ENCODE peak calls at places on chromosomes 16 and 17, in seven cellular contexts. F, D, A, Z, M, G and S are unnamed samples.

GRCh38 chr17:42591411-42591810 is 13.9 kb upstream of the PSMC3IP start:
- DNase-seq in F (no peak), D (no peak), A (no peak), Z (no peak), M (no peak), G (no peak), S (no peak)

GRCh38 chr17:67109111-67109510 is 64.8 kb downstream of the CACNG1 start:
- DNase-seq in F (no peak), D (no peak), A (no peak), Z (no peak), M (no peak), G (no peak), S (no peak)

GRCh38 chr17:193841-194806 is 12.7 kb upstream of the DOC2B start:
- DNase-seq in F (no peak), D (no peak), A (no peak), Z (no peak), M (no peak), G (no peak), S (no peak)

GRCh38 chr17:75976175-75976848 is 2.7 kb downstream of the ACOX1 start:
- DNase-seq in F (no peak), D (no peak), A (no peak), Z (peak), M (no peak), G (no peak), S (peak)

GRCh38 chr17:4899341-4900230 is at the start of gene C17orf107:
- DNase-seq in F (peak), D (peak), A (peak), Z (peak), M (peak), G (peak), S (peak)

GRCh38 chr17:77451271-77451893 is 310.6 kb downstream of the SEC14L1 start:
- DNase-seq in F (peak), D (no peak), A (peak), Z (peak), M (peak), G (peak), S (peak)

GRCh38 chr16:68737046-68737729 is at the start of gene CDH1:
- DNase-seq in F (peak), D (peak), A (peak), Z (no peak), M (peak), G (no peak), S (no peak)

GRCh38 chr17:77228224-77229215 is 87.8 kb downstream of the SEC14L1 start:
- DNase-seq in F (no peak), D (no peak), A (no peak), Z (no peak), M (no peak), G (peak), S (no peak)

GRCh38 chr17:55434721-55435120 is 13.1 kb upstream of the MMD start:
- DNase-seq in F (no peak), D (no peak), A (no peak), Z (peak), M (no peak), G (no peak), S (peak)

GRCh38 chr16:17277981-17278381 is 192.8 kb downstream of the XYLT1 start:
- DNase-seq in F (peak), D (no peak), A (peak), Z (no peak), M (peak), G (no peak), S (peak)

GRCh38 chr17:43839670-43840101 is 6.7 kb upstream of the MPP3 start:
- DNase-seq in F (peak), D (no peak), A (peak), Z (no peak), M (no peak), G (no peak), S (no peak)

GRCh38 chr17:76909971-76910760 is 42.0 kb downstream of the MGAT5B start:
- DNase-seq in F (peak), D (peak), A (peak), Z (peak), M (peak), G (peak), S (peak)

GRCh38 chr17:42928714-42929496 is 28.3 kb downstream of the G6PC1 start:
- DNase-seq in F (peak), D (peak), A (peak), Z (peak), M (no peak), G (peak), S (peak)

GRCh38 chr17:82767041-82767754 is 15.3 kb downstream of the TBCD start:
- DNase-seq in F (peak), D (peak), A (peak), Z (peak), M (peak), G (no peak), S (peak)

GRCh38 chr17:61528171-61528570 is 62.8 kb downstream of the NACA2 start:
- DNase-seq in F (no peak), D (no peak), A (no peak), Z (no peak), M (no peak), G (no peak), S (no peak)

GRCh38 chr16:48596326-48596725 is 13.7 kb downstream of the N4BP1 start:
- DNase-seq in F (no peak), D (no peak), A (no peak), Z (peak), M (peak), G (no peak), S (no peak)

GRCh38 chr16:4290236-4290830 is 17.5 kb upstream of the TFAP4 start:
- DNase-seq in F (no peak), D (peak), A (no peak), Z (peak), M (no peak), G (no peak), S (peak)

GRCh38 chr17:74746922-74747321 is 1.5 kb upstream of the NHERF1 start:
- DNase-seq in F (no peak), D (no peak), A (no peak), Z (no peak), M (no peak), G (no peak), S (no peak)

GRCh38 chr17:39576187-39576586 is 31.5 kb downstream of the NEUROD2 start:
- DNase-seq in F (no peak), D (no peak), A (no peak), Z (no peak), M (no peak), G (no peak), S (no peak)

GRCh38 chr16:50151744-50152143 is 1.4 kb upstream of the TENT4B start:
- DNase-seq in F (no peak), D (no peak), A (no peak), Z (no peak), M (no peak), G (no peak), S (no peak)

GRCh38 chr17:71438631-71439146 is 682.1 kb upstream of the SOX9 start:
- DNase-seq in F (no peak), D (peak), A (no peak), Z (peak), M (no peak), G (no peak), S (peak)

GRCh38 chr17:31313982-31314787 is at the start of gene EVI2B:
- DNase-seq in F (no peak), D (no peak), A (no peak), Z (peak), M (no peak), G (no peak), S (peak)

GRCh38 chr17:28712037-28712704 is 483 bp upstream of the PROCA1 start:
- DNase-seq in F (no peak), D (no peak), A (no peak), Z (no peak), M (peak), G (peak), S (no peak)

GRCh38 chr16:79217375-79218011 is 383.0 kb downstream of the MAF start:
- DNase-seq in F (no peak), D (no peak), A (no peak), Z (no peak), M (no peak), G (no peak), S (no peak)

GRCh38 chr17:16407911-16408588 is 7.3 kb upstream of the TRPV2 start:
- DNase-seq in F (peak), D (peak), A (peak), Z (peak), M (no peak), G (peak), S (peak)

GRCh38 chr17:59342681-59343127 is 11.2 kb downstream of the YPEL2 start:
- DNase-seq in F (no peak), D (no peak), A (no peak), Z (no peak), M (no peak), G (no peak), S (no peak)

GRCh38 chr16:58027341-58028167 is 2.0 kb downstream of the MMP15 start:
- DNase-seq in F (no peak), D (peak), A (peak), Z (peak), M (no peak), G (peak), S (no peak)

GRCh38 chr16:48487287-48487686 is 102.1 kb upstream of the SIAH1 start:
- DNase-seq in F (no peak), D (no peak), A (no peak), Z (no peak), M (no peak), G (no peak), S (peak)

GRCh38 chr16:67959520-67959919 is 8.9 kb downstream of the SLC12A4 start:
- DNase-seq in F (no peak), D (peak), A (no peak), Z (peak), M (no peak), G (peak), S (peak)

GRCh38 chr17:36183001-36183810 is 6.8 kb upstream of the TBC1D3B start:
- DNase-seq in F (peak), D (no peak), A (peak), Z (peak), M (no peak), G (peak), S (peak)
- TF ChIP-seq CTCF in F (no peak), D (no peak), A (no peak), Z (no peak), M (no peak), G (no peak), S (no peak)

DNA sequence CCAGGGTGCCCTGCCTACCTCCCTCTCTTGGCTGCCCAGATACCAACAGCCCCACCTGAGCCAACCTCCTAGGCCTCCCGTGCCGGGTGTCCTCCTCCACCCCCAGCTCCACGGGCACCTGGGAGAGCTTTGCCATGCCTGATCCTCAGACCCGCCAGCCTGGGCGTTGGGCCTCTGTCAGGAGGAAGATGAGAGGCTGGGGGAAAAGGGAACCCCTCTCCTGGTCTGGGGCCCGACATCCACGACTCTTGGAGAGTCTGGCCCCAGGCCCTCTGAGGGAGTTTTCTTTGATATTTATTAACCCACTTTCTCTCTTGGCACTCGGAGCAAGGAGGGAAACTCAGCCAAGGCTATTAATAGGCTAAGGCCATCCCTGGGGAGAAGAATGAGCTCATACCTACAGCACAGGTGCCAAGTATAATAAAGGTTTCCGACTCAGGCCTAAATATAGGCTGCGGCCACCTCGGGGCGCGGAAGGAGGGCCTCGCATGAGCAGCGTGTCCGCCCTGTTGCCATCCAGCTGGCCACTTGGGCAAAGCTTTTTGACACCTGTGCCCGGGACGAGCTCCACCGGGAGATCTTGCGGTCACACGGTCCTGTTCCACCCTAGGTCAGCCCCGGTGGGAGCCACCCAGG is 232.2 kb downstream of the ENGASE start:
- DNase-seq in F (no peak), D (no peak), A (peak), Z (no peak), M (no peak), G (peak), S (no peak)
- H3K4me3 ChIP-seq in F (no peak), D (no peak), A (no peak), Z (no peak), M (no peak), G (no peak), S (no peak)

GRCh38 chr17:44968225-44969143 is at the start of gene C1QL1:
- DNase-seq in F (peak), D (peak), A (peak), Z (peak), M (peak), G (peak), S (peak)
- TF ChIP-seq CTCF in F (no peak), D (no peak), A (no peak), Z (peak), M (no peak), G (no peak), S (no peak)

GRCh38 chr16:85615014-85615851 is 2.1 kb downstream of the GSE1 start:
- DNase-seq in F (peak), D (peak), A (peak), Z (no peak), M (peak), G (peak), S (no peak)
- H3K4me3 ChIP-seq in F (peak), D (no peak), A (peak), Z (no peak), M (peak), G (no peak), S (no peak)